ENCODE peak calls at places on chromosome 21, in four cellular contexts. V, B, U and Y are unnamed samples.

GRCh38 chr21:43598416-43599120 is 60.7 kb downstream of the HSF2BP start:
- DNase-seq in V (no peak), B (no peak), U (no peak), Y (peak; percentile 87)

GRCh38 chr21:43361127-43361492 is 65.8 kb downstream of the SIK1 start:
- DNase-seq in V (no peak), B (no peak), U (no peak), Y (peak; percentile 63)

GRCh38 chr21:37266515-37267221 is 466 bp downstream of the VPS26C start:
- DNase-seq in V (no peak), B (peak; percentile 51), U (peak; percentile 74), Y (peak; percentile 42)

GRCh38 chr21:31395268-31395667 is 51.2 kb upstream of the TIAM1 start:
- DNase-seq in V (no peak), B (no peak), U (no peak), Y (no peak)

GRCh38 chr21:36738489-36739126 is 39.7 kb downstream of the SIM2 start:
- DNase-seq in V (no peak), B (no peak), U (no peak), Y (no peak)

GRCh38 chr21:44392916-44393315 is 39.5 kb downstream of the TRPM2 start:
- DNase-seq in V (no peak), B (no peak), U (no peak), Y (no peak)

GRCh38 chr21:36425286-36425685 is 40.1 kb downstream of the CHAF1B start:
- DNase-seq in V (no peak), B (no peak), U (no peak), Y (peak; percentile 84)

GRCh38 chr21:25999935-26000582 is 170.5 kb downstream of the APP start:
- DNase-seq in V (no peak), B (no peak), U (no peak), Y (no peak)

GRCh38 chr21:38831526-38832467 is 26.1 kb downstream of the ETS2 start:
- DNase-seq in V (peak; percentile 40), B (peak; percentile 18), U (peak; percentile 79), Y (peak; percentile 98)

GRCh38 chr21:43811262-43812105 is 22.1 kb downstream of the RRP1 start:
- DNase-seq in V (no peak), B (no peak), U (no peak), Y (no peak)

GRCh38 chr21:36535618-36536241 is 55.8 kb upstream of the CLDN14 start:
- DNase-seq in V (peak; percentile 96), B (no peak), U (no peak), Y (no peak)

GRCh38 chr21:46553993-46554392 is 50.9 kb downstream of the S100B start:
- DNase-seq in V (no peak), B (no peak), U (no peak), Y (no peak)

DNA sequence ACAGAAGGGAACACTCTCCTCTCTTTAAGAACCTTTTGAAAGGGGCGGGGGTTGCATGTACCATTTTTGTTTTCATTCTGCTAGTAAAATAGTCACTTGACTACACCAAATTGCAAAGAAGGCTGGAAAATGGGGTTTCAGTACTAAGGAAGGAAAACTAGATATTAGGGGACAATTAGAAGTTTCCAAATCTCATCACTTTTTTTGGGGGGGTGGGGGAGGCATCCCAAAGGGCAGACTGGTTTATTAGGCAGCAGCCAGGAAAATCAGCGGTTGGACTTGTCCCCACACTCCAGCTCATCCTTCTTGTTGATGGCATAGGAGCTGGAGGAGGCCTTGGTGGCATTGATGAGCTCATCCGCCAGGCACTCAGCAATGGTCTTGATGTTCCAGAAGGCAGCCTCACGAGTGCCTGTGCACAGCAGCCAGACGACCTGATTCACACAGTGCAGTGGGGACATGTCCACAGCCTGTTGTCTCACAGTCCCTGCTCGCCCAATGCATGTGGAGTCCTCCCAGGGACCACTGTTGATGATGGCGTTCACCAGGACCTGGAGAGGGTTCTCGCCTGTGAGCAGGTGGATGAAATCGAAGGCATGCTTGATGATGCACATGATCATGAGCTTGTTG is 1.7 kb upstream of the TMEM50B start:
- DNase-seq in V (no peak), B (no peak), U (no peak), Y (no peak)
- TF ChIP-seq FOS in V (no peak), B (no peak), U (no peak), Y (no peak)

GRCh38 chr21:41926068-41926806 is 27.6 kb downstream of the C2CD2 start:
- DNase-seq in V (peak; percentile 68), B (peak; percentile 84), U (no peak), Y (peak; percentile 66)
- TF ChIP-seq FOS in V (no peak), B (no peak), U (no peak), Y (no peak)

GRCh38 chr21:29196664-29197052 is 66.2 kb downstream of the MAP3K7CL start:
- DNase-seq in V (no peak), B (no peak), U (no peak), Y (peak; percentile 28)
- TF ChIP-seq FOS in V (no peak), B (no peak), U (no peak), Y (no peak)

GRCh38 chr21:34779860-34780259 is 111.1 kb downstream of the CLIC6 start:
- DNase-seq in V (no peak), B (no peak), U (no peak), Y (no peak)

GRCh38 chr21:34781508-34781907 is 112.7 kb downstream of the CLIC6 start:
- DNase-seq in V (no peak), B (no peak), U (no peak), Y (no peak)

DNA sequence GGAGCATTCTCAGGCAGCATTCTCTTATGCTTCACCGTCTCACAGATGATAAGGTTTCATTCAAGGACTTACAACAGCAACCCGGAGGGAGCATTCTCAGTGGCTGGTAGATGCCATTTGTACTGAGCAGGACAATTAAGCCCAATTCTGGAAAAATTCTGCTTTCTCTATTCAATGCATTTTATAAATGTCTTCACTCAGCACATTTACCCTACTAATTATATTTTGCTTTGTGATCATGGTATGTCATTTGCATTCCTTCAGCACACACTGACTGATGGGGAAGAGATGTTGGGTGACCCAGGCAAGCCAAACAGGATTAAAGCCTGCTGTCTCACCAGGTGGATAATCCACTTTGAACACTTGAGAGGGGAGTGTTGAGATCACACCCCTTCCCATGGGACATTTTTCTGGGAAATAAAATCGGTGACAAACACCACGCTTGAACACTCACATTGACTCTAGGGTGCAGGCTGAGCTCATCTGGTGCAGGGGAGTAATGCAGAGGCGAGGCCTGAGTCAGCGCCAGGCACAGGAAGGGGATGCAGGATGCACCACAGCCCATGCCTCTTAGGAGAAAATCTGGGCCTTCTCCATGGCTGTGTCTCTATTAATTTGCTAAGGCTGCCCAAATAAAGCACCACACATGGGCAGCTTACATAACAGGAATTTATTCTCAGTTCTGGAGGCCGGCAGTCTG is 114.0 kb downstream of the CLIC6 start:
- DNase-seq in V (no peak), B (no peak), U (no peak), Y (no peak)
- TF ChIP-seq FOS in V (no peak), B (no peak), U (no peak), Y (no peak)